ENCODE peak calls at places on chromosome 15, in four cellular contexts. U, B, W and V are unnamed samples.

GRCh38 chr15:48861813-48862431 is 16.0 kb upstream of the EID1 start:
- DNase-seq in W (peak), B (peak), U (peak), V (no peak)

GRCh38 chr15:65783872-65784271 is 8.2 kb downstream of the DENND4A start:
- DNase-seq in U (no peak), W (no peak), B (no peak), V (no peak)

GRCh38 chr15:41950505-41950904 is 21.9 kb downstream of the EHD4 start:
- DNase-seq in U (no peak), B (no peak), W (peak), V (peak)

GRCh38 chr15:25089577-25089976 is 134.8 kb downstream of the SNRPN start:
- DNase-seq in W (no peak), B (no peak), U (no peak), V (no peak)

GRCh38 chr15:42215854-42216829 is 8.0 kb upstream of the VPS39 start:
- DNase-seq in B (peak), W (no peak), U (no peak), V (no peak)

GRCh38 chr15:39596358-39597051 is 15.6 kb downstream of the THBS1 start:
- DNase-seq in W (peak), U (peak), B (peak), V (no peak)

GRCh38 chr15:43105077-43105769 is 615 bp downstream of the UBR1 start:
- DNase-seq in U (no peak), W (peak), B (no peak), V (peak)

GRCh38 chr15:35312355-35312754 is 227.3 kb upstream of the NANOGP8 start:
- DNase-seq in U (no peak), B (peak), W (no peak), V (no peak)

GRCh38 chr15:58369261-58369699 is 62.5 kb upstream of the LIPC start:
- DNase-seq in W (peak), U (peak), B (peak), V (no peak)

GRCh38 chr15:58038426-58039106 is 26.9 kb downstream of the ALDH1A2 start:
- DNase-seq in W (no peak), B (peak), U (peak), V (no peak)

GRCh38 chr15:89059006-89059405 is 29.2 kb upstream of the ABHD2 start:
- DNase-seq in B (peak), U (no peak), W (no peak), V (no peak)

GRCh38 chr15:52134502-52135144 is 22.0 kb upstream of the BCL2L10 start:
- DNase-seq in U (no peak), B (no peak), W (no peak), V (no peak)

GRCh38 chr15:35596261-35596660 is 50.3 kb upstream of the DPH6 start:
- DNase-seq in U (no peak), W (peak), B (no peak), V (no peak)

GRCh38 chr15:77504310-77504709 is 83.6 kb downstream of the HMG20A start:
- DNase-seq in U (no peak), W (no peak), B (no peak), V (peak)

GRCh38 chr15:90020041-90020735 is 19.1 kb downstream of the ZNF710 start:
- DNase-seq in B (no peak), U (no peak), W (no peak), V (no peak)

GRCh38 chr15:76514292-76514691 is 177.7 kb downstream of the ISL2 start:
- DNase-seq in B (no peak), U (no peak), W (no peak), V (no peak)

GRCh38 chr15:50828610-50829206 is 63.2 kb upstream of the SPPL2A start:
- DNase-seq in W (peak), U (peak), B (peak), V (no peak)

GRCh38 chr15:42156266-42156922 is at the start of gene PLA2G4F:
- DNase-seq in W (no peak), U (no peak), B (no peak), V (no peak)

GRCh38 chr15:65795663-65796201 is 3.6 kb upstream of the DENND4A start:
- DNase-seq in B (no peak), U (no peak), W (no peak), V (no peak)

DNA sequence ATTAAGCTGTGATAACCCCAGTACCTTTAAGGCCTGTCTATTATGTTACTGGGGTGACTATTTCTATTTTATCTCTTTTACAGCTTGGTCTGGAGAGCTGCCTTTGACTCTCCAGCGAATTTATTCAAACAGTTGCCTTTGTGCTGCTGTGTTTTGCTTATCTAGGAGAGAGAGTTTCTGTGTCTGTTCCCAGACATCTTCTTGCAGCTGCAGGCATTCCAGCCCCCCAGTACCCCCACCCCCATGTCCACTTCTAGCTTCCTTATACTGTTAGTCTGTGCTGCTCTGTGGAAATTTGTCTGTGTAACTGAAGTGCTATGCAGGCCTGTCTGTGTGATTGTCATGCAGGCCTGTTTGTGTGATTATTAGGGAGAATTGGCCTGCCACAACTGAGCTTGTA is 713.7 kb upstream of the SEMA6D start:
- DNase-seq in W (no peak), U (no peak), B (no peak), V (no peak)
- TF ChIP-seq CTCF in W (no peak), U (no peak), B (no peak), V (no peak)

GRCh38 chr15:71098920-71099319 is 16.4 kb upstream of the THSD4 start:
- DNase-seq in B (no peak), U (no peak), W (no peak), V (no peak)

GRCh38 chr15:71097890-71098289 is 17.4 kb upstream of the THSD4 start:
- DNase-seq in W (no peak), B (no peak), U (no peak), V (no peak)

GRCh38 chr15:71094137-71094536 is 21.1 kb upstream of the THSD4 start:
- DNase-seq in U (no peak), B (no peak), W (no peak), V (no peak)

GRCh38 chr15:71093089-71094024 is 21.9 kb upstream of the THSD4 start:
- DNase-seq in U (peak), W (peak), B (peak), V (no peak)

DNA sequence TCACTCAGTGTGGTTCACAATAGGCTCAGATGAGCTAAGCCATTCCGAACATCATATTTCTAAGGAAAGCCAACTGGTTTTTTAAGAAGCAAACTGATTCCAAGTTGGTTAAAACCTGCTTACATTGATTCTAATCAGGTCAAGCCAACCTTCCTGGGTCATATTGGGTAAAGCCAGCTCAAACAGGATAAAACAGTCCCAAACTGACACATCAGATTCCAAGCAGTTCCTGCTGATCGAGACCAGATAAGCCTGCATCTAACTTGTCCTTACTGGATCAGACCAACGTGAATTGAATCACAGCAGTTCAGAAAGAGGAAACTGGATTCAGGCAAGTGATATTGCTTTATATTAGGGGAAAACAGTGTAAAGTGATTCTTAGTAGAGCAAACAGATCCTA is 18.6 kb upstream of the THSD4 start:
- DNase-seq in B (no peak), W (peak), U (no peak), V (no peak)
- H3K4me3 ChIP-seq in B (no peak), W (no peak), U (no peak), V (no peak)

GRCh38 chr15:56042982-56043980 is 49.9 kb upstream of the NEDD4 start:
- DNase-seq in W (no peak), B (no peak), U (no peak), V (no peak)

GRCh38 chr15:56038015-56038414 is 44.6 kb upstream of the NEDD4 start:
- DNase-seq in U (peak), B (peak), W (peak), V (no peak)

GRCh38 chr15:56042031-56042430 is 48.6 kb upstream of the NEDD4 start:
- DNase-seq in W (peak), B (no peak), U (no peak), V (no peak)

GRCh38 chr15:56042523-56042922 is 49.1 kb upstream of the NEDD4 start:
- DNase-seq in B (no peak), U (no peak), W (no peak), V (no peak)

GRCh38 chr15:56040081-56041035 is 46.9 kb upstream of the NEDD4 start:
- DNase-seq in U (peak), B (peak), W (peak), V (peak)
- TF ChIP-seq CTCF in U (no peak), B (no peak), W (no peak), V (no peak)

DNA sequence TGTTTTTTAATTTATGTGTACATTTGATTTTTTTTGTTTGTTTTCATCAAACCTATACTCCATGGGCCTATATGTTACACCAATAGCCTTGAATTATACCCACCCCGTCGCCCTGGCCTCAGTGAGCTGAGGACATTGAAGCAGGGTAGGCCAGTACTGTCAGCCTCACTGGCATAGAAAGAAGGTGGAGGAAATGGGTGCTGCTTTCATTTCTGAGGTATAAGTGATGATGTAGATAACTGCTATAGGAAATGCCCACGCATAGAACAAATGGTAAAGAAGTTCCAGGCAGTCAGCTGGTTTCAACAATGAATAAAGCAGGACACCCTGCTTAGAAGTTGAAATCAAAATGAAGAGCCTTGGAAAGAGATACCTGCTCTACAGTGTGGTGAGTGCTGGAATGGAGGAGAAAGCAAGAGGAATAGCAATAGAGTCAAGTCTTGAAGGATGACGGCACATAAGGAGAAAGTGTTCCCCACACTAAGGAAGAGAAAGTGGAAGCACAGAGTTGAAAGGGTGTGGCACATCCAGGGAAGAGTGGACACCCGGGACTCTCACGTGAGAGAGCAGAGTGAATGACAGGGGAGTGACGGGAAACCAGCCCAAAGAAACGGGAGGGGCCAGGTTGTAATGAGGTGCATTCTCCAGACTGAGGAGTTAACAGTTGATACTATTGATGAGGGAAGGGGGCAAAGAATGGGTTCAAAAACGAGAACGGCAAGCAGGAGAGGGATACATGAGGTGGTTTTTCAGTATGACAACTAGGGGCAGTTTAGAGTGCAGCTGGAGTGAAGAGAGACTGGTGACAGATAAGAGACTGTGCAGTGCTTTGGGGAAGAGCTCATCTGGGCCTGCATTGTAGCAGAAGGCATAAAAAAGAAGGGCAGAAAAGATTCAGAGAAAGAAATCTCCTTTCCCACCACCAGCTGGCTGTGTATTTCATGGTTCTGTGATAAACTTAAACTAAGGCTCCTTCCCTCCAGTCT is 70.5 kb downstream of the KLHL25 start:
- DNase-seq in U (no peak), W (no peak), B (no peak), V (no peak)
- H3K4me3 ChIP-seq in U (no peak), W (no peak), B (no peak), V (no peak)

GRCh38 chr15:91136386-91136923 is 36.4 kb downstream of the SV2B start:
- DNase-seq in U (no peak), W (no peak), B (no peak), V (no peak)

GRCh38 chr15:91140561-91140960 is 40.5 kb downstream of the SV2B start:
- DNase-seq in U (no peak), B (no peak), W (no peak), V (no peak)

GRCh38 chr15:91141102-91141501 is 41.0 kb downstream of the SV2B start:
- DNase-seq in B (no peak), U (no peak), W (no peak), V (no peak)

GRCh38 chr15:91146728-91147127 is 46.7 kb downstream of the SV2B start:
- DNase-seq in B (no peak), U (no peak), W (no peak), V (no peak)

GRCh38 chr15:91142097-91142744 is 42.2 kb downstream of the SV2B start:
- DNase-seq in B (no peak), U (no peak), W (no peak), V (no peak)
- TF ChIP-seq CTCF in B (no peak), U (peak), W (peak), V (peak)

DNA sequence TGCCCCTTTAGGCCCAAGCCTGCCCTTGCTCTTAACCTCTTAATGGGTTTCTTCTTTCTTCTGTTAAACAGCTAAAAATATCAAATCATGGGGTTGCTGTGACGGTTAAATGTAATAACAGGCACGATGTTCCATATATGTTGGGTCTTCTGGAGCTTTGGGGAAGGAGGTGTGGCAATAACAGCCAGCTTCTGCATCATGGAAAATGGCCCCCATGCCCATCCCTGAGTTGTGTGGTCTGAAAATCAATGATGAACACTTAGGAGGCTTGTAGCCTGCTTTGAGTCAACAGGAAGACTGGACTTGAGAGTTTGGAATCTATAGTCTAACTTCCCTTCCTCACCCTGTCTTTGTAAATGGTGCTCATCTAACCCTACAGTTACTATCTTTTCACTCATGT is 27.3 kb downstream of the SMAD3 start:
- DNase-seq in B (no peak), U (no peak), W (no peak), V (no peak)
- H3K4me3 ChIP-seq in B (no peak), U (no peak), W (no peak), V (no peak)

GRCh38 chr15:71385026-71385425 is 269.8 kb downstream of the THSD4 start:
- DNase-seq in U (no peak), B (peak), W (peak), V (no peak)

GRCh38 chr15:71386448-71387236 is 271.4 kb downstream of the THSD4 start:
- DNase-seq in W (peak), U (peak), B (peak), V (no peak)

GRCh38 chr15:71385469-71385868 is 270.2 kb downstream of the THSD4 start:
- DNase-seq in W (no peak), U (no peak), B (no peak), V (no peak)

GRCh38 chr15:71386005-71386404 is 270.7 kb downstream of the THSD4 start:
- DNase-seq in U (no peak), W (no peak), B (no peak), V (no peak)

DNA sequence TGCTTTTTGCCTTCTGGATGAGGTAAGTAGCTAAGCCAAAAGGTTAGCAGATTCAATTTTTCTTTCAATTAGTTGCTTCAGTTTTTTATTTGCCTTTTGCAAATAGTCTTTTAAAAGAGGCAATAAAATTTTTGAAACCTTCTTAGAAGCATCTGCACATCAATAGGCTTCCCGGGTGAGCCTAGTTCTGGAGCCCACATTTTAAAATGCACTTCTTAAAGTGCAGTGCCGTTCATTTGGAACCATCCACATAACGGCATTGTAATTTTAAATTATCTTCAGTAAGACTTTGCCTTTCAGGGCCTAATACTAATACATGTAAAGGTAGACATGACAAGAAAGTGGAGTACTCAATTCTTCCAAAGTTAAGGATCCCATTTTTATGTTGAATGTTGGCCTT is 269.2 kb downstream of the THSD4 start:
- DNase-seq in U (no peak), B (no peak), W (no peak), V (no peak)
- TF ChIP-seq CTCF in U (no peak), B (no peak), W (no peak), V (no peak)

GRCh38 chr15:68083463-68083862 is 29.3 kb downstream of the PIAS1 start:
- DNase-seq in B (no peak), U (no peak), W (no peak), V (no peak)
- H3K4me3 ChIP-seq in B (no peak), U (no peak), W (no peak), V (no peak)

DNA sequence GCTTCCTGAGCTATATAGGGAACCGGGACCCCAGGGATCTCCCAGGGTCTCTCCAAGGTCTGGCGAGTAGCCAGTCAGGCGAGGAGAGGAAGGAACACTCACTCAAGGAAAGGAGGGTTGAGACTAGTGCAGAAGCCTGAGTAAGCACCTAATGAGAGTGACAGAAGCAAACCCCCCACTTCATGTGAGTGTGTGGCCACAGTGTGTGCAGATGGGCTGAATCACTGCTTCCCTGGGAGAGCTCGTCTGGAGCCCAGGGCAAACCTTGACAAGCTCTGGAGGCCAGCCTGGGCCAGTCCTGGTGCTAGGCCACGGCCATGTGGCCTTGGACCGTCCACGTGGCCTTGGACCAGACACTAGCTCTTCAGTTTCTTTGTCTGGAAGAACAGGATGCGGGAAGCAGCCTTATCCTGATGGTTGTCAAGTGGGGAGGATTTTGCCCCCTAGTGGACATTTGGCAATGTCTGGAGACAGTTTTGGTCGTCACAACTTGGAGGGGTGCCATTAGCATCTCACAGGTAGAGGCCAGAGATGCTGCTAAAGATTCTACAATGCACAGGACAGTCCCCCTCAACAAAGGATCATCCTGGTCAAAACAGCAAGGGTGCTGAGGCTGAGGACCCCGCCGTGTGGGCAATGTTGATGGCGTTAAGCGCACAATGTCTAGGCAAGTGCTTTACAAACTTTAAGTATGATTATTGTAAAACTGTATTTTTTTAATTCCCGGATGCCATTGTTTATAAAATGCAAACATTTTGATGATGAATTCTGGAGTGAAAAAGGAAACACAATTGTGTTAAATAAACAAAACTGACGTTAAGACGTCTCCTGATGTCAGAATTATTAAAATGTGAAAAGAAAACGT is 34.8 kb upstream of the CTSH start:
- DNase-seq in U (peak), W (peak), B (peak), V (peak)
- TF ChIP-seq CTCF in U (peak), W (peak), B (peak), V (peak)

GRCh38 chr15:75029378-75030022 is 6.1 kb downstream of the PPCDC start:
- DNase-seq in U (peak), B (peak), W (peak), V (peak)
- H3K4me3 ChIP-seq in U (no peak), B (peak), W (no peak), V (no peak)